ENCODE peak calls at places on chromosomes 16 and 17, in seven cellular contexts. W is Caco-2, G is activated gamma-delta T cell, M is mesothelial cell of epicardium, V is substantia nigra, T is dorsolateral prefrontal cortex, E is hypothalamus. D is an unnamed sample.
A peak's percentile ranks its signal among the peaks of the same experiment; 100 is the strongest.

GRCh38 chr17:4576729-4577322 is 7.5 kb upstream of the SMTNL2 start:
- DNase-seq in W (no peak), M (no peak), V (no peak), E (no peak), T (no peak), G (no peak), D (no peak)

GRCh38 chr17:40598928-40599627 is 33.8 kb upstream of the CCR7 start:
- DNase-seq in W (no peak), M (no peak), T (no peak), E (no peak), G (no peak), V (no peak), D (peak; percentile 16)

GRCh38 chr17:28999216-28999615 is 6.6 kb downstream of the SEZ6 start:
- DNase-seq in E (no peak), T (peak; percentile 79), M (no peak), V (no peak), W (no peak), G (no peak), D (no peak)

GRCh38 chr16:4656695-4657686 is 32.4 kb downstream of the MGRN1 start:
- DNase-seq in M (no peak), W (no peak), V (no peak), T (no peak), E (no peak), G (no peak), D (no peak)

GRCh38 chr16:27676807-27677206 is 126.9 kb downstream of the KATNIP start:
- DNase-seq in V (no peak), M (no peak), E (no peak), T (no peak), G (no peak), W (no peak), D (no peak)

GRCh38 chr16:2370725-2371124 is 30.2 kb upstream of the ABCA3 start:
- DNase-seq in M (no peak), G (no peak), W (peak; percentile 38), E (no peak), T (no peak), V (no peak), D (peak; percentile 14)

GRCh38 chr17:4003131-4003500 is 38.9 kb upstream of the ATP2A3 start:
- DNase-seq in M (no peak), E (no peak), T (no peak), G (no peak), V (no peak), W (no peak), D (no peak)

GRCh38 chr16:84899414-84899813 is 79.6 kb downstream of the CRISPLD2 start:
- DNase-seq in E (no peak), M (no peak), T (no peak), W (no peak), V (no peak), G (no peak), D (peak; percentile 55)

GRCh38 chr16:67040906-67041305 is 12.0 kb downstream of the CBFB start:
- DNase-seq in M (no peak), E (no peak), G (no peak), V (no peak), T (no peak), W (no peak), D (no peak)

GRCh38 chr16:19697756-19698318 is 20.2 kb downstream of the KNOP1 start:
- DNase-seq in V (no peak), W (no peak), G (no peak), E (no peak), M (no peak), T (no peak), D (no peak)

GRCh38 chr16:49639739-49640388 is 216.0 kb downstream of the ZNF423 start:
- DNase-seq in G (no peak), W (no peak), M (no peak), T (no peak), E (no peak), V (no peak), D (no peak)

GRCh38 chr17:2931901-2932300 is 131.5 kb downstream of the OR1D5 start:
- DNase-seq in V (no peak), W (no peak), E (no peak), M (no peak), G (no peak), T (no peak), D (no peak)

GRCh38 chr16:10126686-10127085 is 55.5 kb downstream of the GRIN2A start:
- DNase-seq in G (no peak), W (no peak), V (no peak), M (no peak), E (no peak), T (no peak), D (peak; percentile 32)

GRCh38 chr17:60128171-60128859 is 21.5 kb upstream of the CA4 start:
- DNase-seq in M (no peak), V (no peak), E (no peak), T (no peak), W (peak; percentile 7), G (no peak), D (no peak)

GRCh38 chr17:12856451-12856850 is 67.2 kb downstream of the ARHGAP44 start:
- DNase-seq in V (no peak), T (no peak), E (no peak), G (no peak), W (no peak), M (no peak), D (peak; percentile 9)

GRCh38 chr17:49280061-49280460 is 49.5 kb upstream of the PHOSPHO1 start:
- DNase-seq in T (no peak), V (no peak), M (no peak), G (no peak), W (peak; percentile 27), E (no peak), D (no peak)

GRCh38 chr17:38333635-38334295 is 10.0 kb downstream of the GPR179 start:
- DNase-seq in T (no peak), G (no peak), M (no peak), V (peak; percentile 25), W (peak; percentile 72), E (no peak), D (peak; percentile 54)

GRCh38 chr16:86953631-86954465 is 363.3 kb downstream of the C16orf95 start:
- DNase-seq in G (no peak), M (no peak), W (no peak), T (no peak), E (no peak), V (no peak), D (no peak)

GRCh38 chr17:77324227-77324626 is 183.5 kb downstream of the SEC14L1 start:
- DNase-seq in T (peak; percentile 1), G (no peak), M (no peak), W (peak; percentile 10), E (no peak), V (no peak), D (no peak)

GRCh38 chr16:20401066-20401465 is 3.5 kb downstream of the PDILT start:
- DNase-seq in E (no peak), T (no peak), V (no peak), G (no peak), W (no peak), M (no peak), D (no peak)

GRCh38 chr17:38713456-38713855 is 8.4 kb downstream of the MLLT6 start:
- DNase-seq in E (no peak), V (no peak), W (no peak), M (no peak), T (no peak), G (no peak), D (no peak)

GRCh38 chr17:74427048-74427762 is 4.7 kb upstream of the GPRC5C start:
- DNase-seq in T (no peak), G (no peak), W (peak; percentile 70), V (no peak), E (no peak), M (no peak), D (peak; percentile 78)

GRCh38 chr16:68486671-68487495 is 38.6 kb upstream of the SMPD3 start:
- DNase-seq in T (no peak), V (no peak), E (no peak), G (no peak), M (no peak), W (no peak), D (no peak)

GRCh38 chr16:15988268-15989013 is 39.0 kb downstream of the ABCC1 start:
- DNase-seq in T (no peak), V (no peak), E (no peak), W (no peak), M (no peak), G (no peak), D (no peak)

GRCh38 chr17:72244942-72245341 is 124.1 kb downstream of the SOX9 start:
- DNase-seq in E (no peak), M (no peak), T (no peak), G (no peak), W (no peak), V (no peak), D (peak; percentile 16)

GRCh38 chr17:38672788-38673713 is 1.7 kb downstream of the EPOP start:
- DNase-seq in E (no peak), M (no peak), T (no peak), G (no peak), W (no peak), V (no peak), D (no peak)

GRCh38 chr17:77915594-77916021 is 42.9 kb upstream of the TNRC6C start:
- DNase-seq in V (no peak), T (no peak), M (no peak), W (peak; percentile 84), E (no peak), G (no peak), D (no peak)

GRCh38 chr17:75152523-75152922 is 1.8 kb downstream of the JPT1 start:
- DNase-seq in W (no peak), G (no peak), T (no peak), M (no peak), E (no peak), V (no peak), D (no peak)

GRCh38 chr16:47928008-47928407 is 227.8 kb downstream of the ABCC12 start:
- DNase-seq in T (no peak), M (no peak), V (no peak), G (no peak), E (no peak), W (no peak), D (peak; percentile 11)

GRCh38 chr16:59909262-59909661 is 1175.1 kb upstream of the GOT2 start:
- DNase-seq in M (no peak), W (no peak), E (no peak), T (no peak), G (no peak), V (no peak), D (no peak)

GRCh38 chr16:73616186-73616585 is 568.3 kb upstream of the ZFHX3 start:
- DNase-seq in W (no peak), T (no peak), V (no peak), E (no peak), G (no peak), M (no peak), D (peak; percentile 7)

GRCh38 chr17:38685485-38685884 is 10.7 kb upstream of the EPOP start:
- DNase-seq in T (no peak), W (no peak), G (no peak), V (no peak), M (no peak), E (no peak), D (no peak)

GRCh38 chr16:57042157-57043111 is 49.9 kb upstream of the CPNE2 start:
- DNase-seq in T (no peak), E (no peak), G (peak; percentile 40), W (no peak), V (no peak), M (no peak), D (peak; percentile 43)

GRCh38 chr16:81997738-81998137 is 13.5 kb downstream of the SDR42E1 start:
- DNase-seq in T (no peak), V (no peak), M (no peak), E (no peak), G (no peak), W (no peak), D (peak; percentile 64)

GRCh38 chr17:36870618-36871002 is 66.7 kb upstream of the LHX1 start:
- DNase-seq in W (no peak), E (no peak), G (no peak), V (no peak), T (no peak), M (no peak), D (no peak)